ENCODE peak calls at places on chromosomes 11 and 22, in six cellular contexts. One of them, this sample, is unnamed.

GRCh38 chr11:2754008-2754407 is 54.2 kb upstream of the KCNQ1OT1 start:
- DNase-seq in A549: no peak
- DNase-seq in CD4-positive, alpha-beta memory T cell: no peak
- DNase-seq in lower lobe of right lung: peak; percentile 10
- DNase-seq in heart left ventricle: no peak
- DNase-seq in effector memory CD4-positive, alpha-beta T cell: no peak
- DNase-seq in this sample: no peak

GRCh38 chr22:44098021-44098739 is 74.1 kb downstream of the PARVB start:
- DNase-seq in CD4-positive, alpha-beta memory T cell: no peak
- DNase-seq in A549: no peak
- DNase-seq in lower lobe of right lung: no peak
- DNase-seq in effector memory CD4-positive, alpha-beta T cell: no peak
- DNase-seq in heart left ventricle: no peak
- DNase-seq in this sample: no peak

GRCh38 chr11:12539570-12539969 is 134.7 kb upstream of the TEAD1 start:
- DNase-seq in heart left ventricle: no peak
- DNase-seq in A549: peak; percentile 29
- DNase-seq in effector memory CD4-positive, alpha-beta T cell: no peak
- DNase-seq in CD4-positive, alpha-beta memory T cell: no peak
- DNase-seq in lower lobe of right lung: no peak
- DNase-seq in this sample: no peak

GRCh38 chr22:26499188-26499703 is 13.0 kb downstream of the TFIP11 start:
- DNase-seq in CD4-positive, alpha-beta memory T cell: no peak
- DNase-seq in effector memory CD4-positive, alpha-beta T cell: no peak
- DNase-seq in lower lobe of right lung: no peak
- DNase-seq in A549: no peak
- DNase-seq in heart left ventricle: no peak
- DNase-seq in this sample: no peak

GRCh38 chr11:17547051-17547577 is at the start of gene OTOG:
- DNase-seq in CD4-positive, alpha-beta memory T cell: no peak
- DNase-seq in heart left ventricle: no peak
- DNase-seq in effector memory CD4-positive, alpha-beta T cell: no peak
- DNase-seq in lower lobe of right lung: no peak
- DNase-seq in A549: no peak
- DNase-seq in this sample: no peak

GRCh38 chr11:17513853-17514252 is 30.4 kb downstream of the USH1C start:
- DNase-seq in heart left ventricle: no peak
- DNase-seq in lower lobe of right lung: no peak
- DNase-seq in effector memory CD4-positive, alpha-beta T cell: no peak
- DNase-seq in A549: no peak
- DNase-seq in CD4-positive, alpha-beta memory T cell: no peak
- DNase-seq in this sample: no peak

GRCh38 chr22:48337957-48338792 is 1489.5 kb downstream of the BRD1 start:
- DNase-seq in lower lobe of right lung: peak; percentile 34
- DNase-seq in A549: no peak
- DNase-seq in effector memory CD4-positive, alpha-beta T cell: no peak
- DNase-seq in CD4-positive, alpha-beta memory T cell: no peak
- DNase-seq in heart left ventricle: no peak
- DNase-seq in this sample: no peak

GRCh38 chr22:46054091-46054877 is 77.3 kb upstream of the WNT7B start:
- DNase-seq in A549: no peak
- DNase-seq in effector memory CD4-positive, alpha-beta T cell: peak; percentile 39
- DNase-seq in lower lobe of right lung: peak; percentile 75
- DNase-seq in heart left ventricle: peak; percentile 86
- DNase-seq in CD4-positive, alpha-beta memory T cell: peak; percentile 58
- DNase-seq in this sample: peak; percentile 63

GRCh38 chr11:47399860-47400812 is 8.3 kb upstream of the SLC39A13 start:
- DNase-seq in heart left ventricle: no peak
- DNase-seq in lower lobe of right lung: no peak
- DNase-seq in effector memory CD4-positive, alpha-beta T cell: peak; percentile 33
- DNase-seq in A549: no peak
- DNase-seq in CD4-positive, alpha-beta memory T cell: peak; percentile 38
- DNase-seq in this sample: peak; percentile 53

GRCh38 chr11:60130496-60130895 is 42.0 kb downstream of the MS4A2 start:
- DNase-seq in lower lobe of right lung: no peak
- DNase-seq in CD4-positive, alpha-beta memory T cell: no peak
- DNase-seq in effector memory CD4-positive, alpha-beta T cell: no peak
- DNase-seq in heart left ventricle: no peak
- DNase-seq in A549: peak; percentile 42
- DNase-seq in this sample: peak; percentile 26

GRCh38 chr11:13721760-13722159 is 53.3 kb downstream of the FAR1 start:
- DNase-seq in CD4-positive, alpha-beta memory T cell: no peak
- DNase-seq in A549: no peak
- DNase-seq in lower lobe of right lung: no peak
- DNase-seq in heart left ventricle: no peak
- DNase-seq in effector memory CD4-positive, alpha-beta T cell: no peak
- DNase-seq in this sample: no peak

GRCh38 chr11:2996976-2997375 is 4.8 kb upstream of the NAP1L4 start:
- DNase-seq in CD4-positive, alpha-beta memory T cell: no peak
- DNase-seq in heart left ventricle: no peak
- DNase-seq in effector memory CD4-positive, alpha-beta T cell: no peak
- DNase-seq in A549: no peak
- DNase-seq in lower lobe of right lung: no peak
- DNase-seq in this sample: no peak

GRCh38 chr11:2804701-2805387 is 80.7 kb downstream of the CDKN1C start:
- DNase-seq in lower lobe of right lung: peak; percentile 44
- DNase-seq in CD4-positive, alpha-beta memory T cell: no peak
- DNase-seq in heart left ventricle: peak; percentile 32
- DNase-seq in A549: no peak
- DNase-seq in effector memory CD4-positive, alpha-beta T cell: no peak
- DNase-seq in this sample: no peak

GRCh38 chr11:108524422-108524821 is 26.2 kb upstream of the POGLUT3 start:
- DNase-seq in A549: no peak
- DNase-seq in heart left ventricle: no peak
- DNase-seq in CD4-positive, alpha-beta memory T cell: no peak
- DNase-seq in effector memory CD4-positive, alpha-beta T cell: no peak
- DNase-seq in lower lobe of right lung: no peak
- DNase-seq in this sample: no peak

GRCh38 chr22:40396882-40397281 is 26.5 kb downstream of the SGSM3 start:
- DNase-seq in lower lobe of right lung: peak; percentile 75
- DNase-seq in CD4-positive, alpha-beta memory T cell: no peak
- DNase-seq in heart left ventricle: peak; percentile 48
- DNase-seq in effector memory CD4-positive, alpha-beta T cell: no peak
- DNase-seq in A549: no peak
- DNase-seq in this sample: no peak

GRCh38 chr11:121070951-121071350 is 30.1 kb upstream of the TECTA start:
- DNase-seq in heart left ventricle: no peak
- DNase-seq in A549: no peak
- DNase-seq in CD4-positive, alpha-beta memory T cell: no peak
- DNase-seq in lower lobe of right lung: no peak
- DNase-seq in effector memory CD4-positive, alpha-beta T cell: no peak
- DNase-seq in this sample: no peak

GRCh38 chr22:41382098-41382578 is 396 bp downstream of the TEF start:
- DNase-seq in A549: peak; percentile 29
- DNase-seq in effector memory CD4-positive, alpha-beta T cell: peak; percentile 50
- DNase-seq in CD4-positive, alpha-beta memory T cell: peak; percentile 65
- DNase-seq in lower lobe of right lung: peak; percentile 81
- DNase-seq in heart left ventricle: peak; percentile 79
- DNase-seq in this sample: peak; percentile 61

GRCh38 chr22:26416670-26417270 is 12.3 kb upstream of the ASPHD2 start:
- DNase-seq in CD4-positive, alpha-beta memory T cell: no peak
- DNase-seq in heart left ventricle: no peak
- DNase-seq in lower lobe of right lung: no peak
- DNase-seq in effector memory CD4-positive, alpha-beta T cell: no peak
- DNase-seq in A549: no peak
- DNase-seq in this sample: no peak

GRCh38 chr11:1906623-1907423 is 12.7 kb upstream of the TNNT3 start:
- DNase-seq in lower lobe of right lung: no peak
- DNase-seq in CD4-positive, alpha-beta memory T cell: no peak
- DNase-seq in effector memory CD4-positive, alpha-beta T cell: no peak
- DNase-seq in heart left ventricle: no peak
- DNase-seq in A549: no peak
- DNase-seq in this sample: no peak

GRCh38 chr11:31817054-31817620 is 6.0 kb upstream of the PAX6 start:
- DNase-seq in heart left ventricle: no peak
- DNase-seq in lower lobe of right lung: no peak
- DNase-seq in A549: no peak
- DNase-seq in CD4-positive, alpha-beta memory T cell: no peak
- DNase-seq in effector memory CD4-positive, alpha-beta T cell: no peak
- DNase-seq in this sample: no peak

GRCh38 chr11:78907636-78908035 is 333.0 kb upstream of the NARS2 start:
- DNase-seq in CD4-positive, alpha-beta memory T cell: no peak
- DNase-seq in A549: no peak
- DNase-seq in lower lobe of right lung: no peak
- DNase-seq in effector memory CD4-positive, alpha-beta T cell: no peak
- DNase-seq in heart left ventricle: no peak
- DNase-seq in this sample: no peak

GRCh38 chr22:44549701-44550100 is 51.7 kb upstream of the RTL6 start:
- DNase-seq in A549: no peak
- DNase-seq in lower lobe of right lung: no peak
- DNase-seq in effector memory CD4-positive, alpha-beta T cell: no peak
- DNase-seq in heart left ventricle: no peak
- DNase-seq in CD4-positive, alpha-beta memory T cell: no peak
- DNase-seq in this sample: no peak

GRCh38 chr11:108093128-108093904 is 28.1 kb upstream of the ACAT1 start:
- DNase-seq in lower lobe of right lung: no peak
- DNase-seq in A549: peak; percentile 70
- DNase-seq in effector memory CD4-positive, alpha-beta T cell: no peak
- DNase-seq in heart left ventricle: no peak
- DNase-seq in CD4-positive, alpha-beta memory T cell: no peak
- DNase-seq in this sample: no peak

GRCh38 chr11:106920899-106921504 is 97.3 kb downstream of the GUCY1A2 start:
- DNase-seq in lower lobe of right lung: no peak
- DNase-seq in CD4-positive, alpha-beta memory T cell: no peak
- DNase-seq in A549: no peak
- DNase-seq in effector memory CD4-positive, alpha-beta T cell: no peak
- DNase-seq in heart left ventricle: no peak
- DNase-seq in this sample: no peak

GRCh38 chr22:41963453-41964105 is 5.7 kb upstream of the SEPTIN3 start:
- DNase-seq in effector memory CD4-positive, alpha-beta T cell: no peak
- DNase-seq in A549: no peak
- DNase-seq in heart left ventricle: no peak
- DNase-seq in lower lobe of right lung: peak; percentile 67
- DNase-seq in CD4-positive, alpha-beta memory T cell: no peak
- DNase-seq in this sample: no peak

GRCh38 chr11:134607963-134608750 is 196.1 kb upstream of the B3GAT1 start:
- DNase-seq in heart left ventricle: no peak
- DNase-seq in A549: no peak
- DNase-seq in lower lobe of right lung: no peak
- DNase-seq in effector memory CD4-positive, alpha-beta T cell: no peak
- DNase-seq in CD4-positive, alpha-beta memory T cell: no peak
- DNase-seq in this sample: no peak

GRCh38 chr11:95426823-95427462 is 195.9 kb upstream of the SESN3 start:
- DNase-seq in effector memory CD4-positive, alpha-beta T cell: no peak
- DNase-seq in A549: no peak
- DNase-seq in CD4-positive, alpha-beta memory T cell: no peak
- DNase-seq in heart left ventricle: no peak
- DNase-seq in lower lobe of right lung: no peak
- DNase-seq in this sample: no peak

GRCh38 chr11:81579339-81579738 is 1154.3 kb downstream of the FAM181B start:
- DNase-seq in effector memory CD4-positive, alpha-beta T cell: no peak
- DNase-seq in CD4-positive, alpha-beta memory T cell: no peak
- DNase-seq in A549: no peak
- DNase-seq in heart left ventricle: no peak
- DNase-seq in lower lobe of right lung: no peak
- DNase-seq in this sample: no peak

GRCh38 chr11:1567052-1567720 is 4.9 kb downstream of the DUSP8 start:
- DNase-seq in effector memory CD4-positive, alpha-beta T cell: no peak
- DNase-seq in CD4-positive, alpha-beta memory T cell: no peak
- DNase-seq in heart left ventricle: no peak
- DNase-seq in lower lobe of right lung: no peak
- DNase-seq in A549: no peak
- DNase-seq in this sample: no peak

GRCh38 chr22:35441489-35442100 is 41.7 kb downstream of the MCM5 start:
- DNase-seq in heart left ventricle: no peak
- DNase-seq in effector memory CD4-positive, alpha-beta T cell: no peak
- DNase-seq in CD4-positive, alpha-beta memory T cell: no peak
- DNase-seq in lower lobe of right lung: no peak
- DNase-seq in A549: no peak
- DNase-seq in this sample: no peak

GRCh38 chr22:35444685-35445399 is 44.9 kb downstream of the MCM5 start:
- DNase-seq in heart left ventricle: no peak
- DNase-seq in effector memory CD4-positive, alpha-beta T cell: no peak
- DNase-seq in CD4-positive, alpha-beta memory T cell: no peak
- DNase-seq in lower lobe of right lung: no peak
- DNase-seq in A549: no peak
- DNase-seq in this sample: no peak

GRCh38 chr22:35442471-35442870 is 42.5 kb downstream of the MCM5 start:
- DNase-seq in heart left ventricle: no peak
- DNase-seq in lower lobe of right lung: no peak
- DNase-seq in CD4-positive, alpha-beta memory T cell: no peak
- DNase-seq in effector memory CD4-positive, alpha-beta T cell: no peak
- DNase-seq in A549: no peak
- DNase-seq in this sample: no peak

GRCh38 chr22:35443790-35444684 is 44.1 kb downstream of the MCM5 start:
- DNase-seq in effector memory CD4-positive, alpha-beta T cell: no peak
- DNase-seq in heart left ventricle: no peak
- DNase-seq in lower lobe of right lung: no peak
- DNase-seq in A549: no peak
- DNase-seq in CD4-positive, alpha-beta memory T cell: no peak
- DNase-seq in this sample: no peak

DNA sequence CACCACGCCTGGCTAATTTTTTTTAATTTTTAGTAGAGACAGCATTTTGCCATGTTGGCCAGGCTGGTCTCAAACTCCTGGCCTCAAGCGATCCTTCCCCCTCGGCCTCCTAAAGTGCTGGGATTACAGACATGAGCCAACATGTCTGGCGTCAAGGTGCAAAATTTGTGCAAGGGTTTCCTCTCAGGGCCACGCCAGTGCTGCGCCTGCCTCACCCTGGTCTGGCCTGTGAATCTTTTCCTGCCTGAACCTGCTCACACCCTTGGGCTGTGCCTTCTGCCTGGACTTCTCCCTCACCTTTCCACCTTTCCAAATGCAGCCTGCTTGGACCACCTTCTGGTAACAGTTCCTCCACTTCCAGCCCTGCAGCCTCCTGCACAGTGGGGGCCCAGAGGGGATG is 43.4 kb downstream of the MCM5 start:
- DNase-seq in CD4-positive, alpha-beta memory T cell: no peak
- DNase-seq in lower lobe of right lung: no peak
- DNase-seq in heart left ventricle: no peak
- DNase-seq in A549: no peak
- DNase-seq in effector memory CD4-positive, alpha-beta T cell: no peak
- DNase-seq in this sample: no peak
- H3K27ac ChIP-seq in CD4-positive, alpha-beta memory T cell: no peak overlapping the region
- H3K27ac ChIP-seq in lower lobe of right lung: no peak overlapping the region
- H3K27ac ChIP-seq in heart left ventricle: no peak overlapping the region
- H3K27ac ChIP-seq in A549: no peak overlapping the region
- H3K27ac ChIP-seq in effector memory CD4-positive, alpha-beta T cell: no peak overlapping the region
- H3K27ac ChIP-seq in this sample: no peak overlapping the region

GRCh38 chr11:86458294-86459001 is 83.8 kb downstream of the CCDC81 start:
- DNase-seq in effector memory CD4-positive, alpha-beta T cell: no peak
- DNase-seq in CD4-positive, alpha-beta memory T cell: no peak
- DNase-seq in lower lobe of right lung: no peak
- DNase-seq in heart left ventricle: no peak
- DNase-seq in A549: no peak
- DNase-seq in this sample: no peak
- H3K27ac ChIP-seq in effector memory CD4-positive, alpha-beta T cell: no peak overlapping the region
- H3K27ac ChIP-seq in CD4-positive, alpha-beta memory T cell: no peak overlapping the region
- H3K27ac ChIP-seq in lower lobe of right lung: no peak overlapping the region
- H3K27ac ChIP-seq in heart left ventricle: no peak overlapping the region
- H3K27ac ChIP-seq in A549: peak overlapping the region; percentile 85
- H3K27ac ChIP-seq in this sample: no peak overlapping the region

GRCh38 chr22:36461665-36462474 is 19.6 kb downstream of the TXN2 start:
- DNase-seq in A549: peak; percentile 90
- DNase-seq in CD4-positive, alpha-beta memory T cell: no peak
- DNase-seq in heart left ventricle: peak; percentile 64
- DNase-seq in effector memory CD4-positive, alpha-beta T cell: no peak
- DNase-seq in lower lobe of right lung: peak; percentile 79
- DNase-seq in this sample: no peak
- H3K27ac ChIP-seq in A549: peak overlapping the region; percentile 98
- H3K27ac ChIP-seq in CD4-positive, alpha-beta memory T cell: no peak overlapping the region
- H3K27ac ChIP-seq in heart left ventricle: peak overlapping the region; percentile 87
- H3K27ac ChIP-seq in effector memory CD4-positive, alpha-beta T cell: no peak overlapping the region
- H3K27ac ChIP-seq in lower lobe of right lung: peak overlapping the region; percentile 79
- H3K27ac ChIP-seq in this sample: no peak overlapping the region

GRCh38 chr11:68027667-68028066 is 2.8 kb upstream of the NDUFS8 start:
- DNase-seq in effector memory CD4-positive, alpha-beta T cell: no peak
- DNase-seq in CD4-positive, alpha-beta memory T cell: no peak
- DNase-seq in A549: no peak
- DNase-seq in lower lobe of right lung: no peak
- DNase-seq in heart left ventricle: no peak
- DNase-seq in this sample: no peak
- H3K27ac ChIP-seq in effector memory CD4-positive, alpha-beta T cell: no peak overlapping the region
- H3K27ac ChIP-seq in CD4-positive, alpha-beta memory T cell: no peak overlapping the region
- H3K27ac ChIP-seq in A549: peak overlapping the region; percentile 98
- H3K27ac ChIP-seq in lower lobe of right lung: no peak overlapping the region
- H3K27ac ChIP-seq in heart left ventricle: no peak overlapping the region
- H3K27ac ChIP-seq in this sample: no peak overlapping the region